ENCODE peak calls at places on chromosomes 3 and 15, in seven cellular contexts. One of them, this sample, is unnamed.
A peak's percentile ranks its signal among the peaks of the same experiment; 100 is the strongest.

GRCh38 chr15:49888341-49888693 is 230.7 kb downstream of the ATP8B4 start:
- DNase-seq in brain microvascular endothelial cell: no peak
- DNase-seq in heart left ventricle: no peak
- DNase-seq in SJCRH30: no peak
- DNase-seq in IMR-90: no peak
- DNase-seq in neural progenitor cell: no peak
- DNase-seq in cardiac muscle cell: no peak
- DNase-seq in this sample: no peak

GRCh38 chr3:110528305-110529121 is 543.1 kb upstream of the NECTIN3 start:
- DNase-seq in heart left ventricle: no peak
- DNase-seq in neural progenitor cell: no peak
- DNase-seq in SJCRH30: no peak
- DNase-seq in cardiac muscle cell: no peak
- DNase-seq in brain microvascular endothelial cell: no peak
- DNase-seq in IMR-90: peak; percentile 8
- DNase-seq in this sample: no peak

GRCh38 chr3:30720586-30721313 is 114.3 kb downstream of the TGFBR2 start:
- DNase-seq in heart left ventricle: no peak
- DNase-seq in neural progenitor cell: no peak
- DNase-seq in SJCRH30: no peak
- DNase-seq in brain microvascular endothelial cell: peak; percentile 14
- DNase-seq in IMR-90: peak; percentile 95
- DNase-seq in cardiac muscle cell: no peak
- DNase-seq in this sample: no peak

GRCh38 chr3:138373695-138374094 is 25.3 kb downstream of the MRAS start:
- DNase-seq in IMR-90: no peak
- DNase-seq in heart left ventricle: no peak
- DNase-seq in SJCRH30: no peak
- DNase-seq in brain microvascular endothelial cell: no peak
- DNase-seq in neural progenitor cell: no peak
- DNase-seq in cardiac muscle cell: no peak
- DNase-seq in this sample: no peak

GRCh38 chr3:81443948-81444347 is 317.5 kb downstream of the GBE1 start:
- DNase-seq in neural progenitor cell: no peak
- DNase-seq in SJCRH30: no peak
- DNase-seq in brain microvascular endothelial cell: peak; percentile 63
- DNase-seq in heart left ventricle: no peak
- DNase-seq in cardiac muscle cell: no peak
- DNase-seq in IMR-90: peak; percentile 21
- DNase-seq in this sample: no peak

GRCh38 chr3:176087066-176087697 is 1110.1 kb downstream of the TBL1XR1 start:
- DNase-seq in neural progenitor cell: no peak
- DNase-seq in brain microvascular endothelial cell: no peak
- DNase-seq in heart left ventricle: no peak
- DNase-seq in IMR-90: no peak
- DNase-seq in SJCRH30: no peak
- DNase-seq in cardiac muscle cell: no peak
- DNase-seq in this sample: no peak

GRCh38 chr15:84908564-84908963 is 24.1 kb downstream of the SLC28A1 start:
- DNase-seq in cardiac muscle cell: no peak
- DNase-seq in SJCRH30: no peak
- DNase-seq in IMR-90: no peak
- DNase-seq in neural progenitor cell: no peak
- DNase-seq in brain microvascular endothelial cell: no peak
- DNase-seq in heart left ventricle: no peak
- DNase-seq in this sample: no peak

GRCh38 chr15:98755138-98755537 is 106.8 kb downstream of the IGF1R start:
- DNase-seq in neural progenitor cell: no peak
- DNase-seq in SJCRH30: no peak
- DNase-seq in brain microvascular endothelial cell: no peak
- DNase-seq in heart left ventricle: no peak
- DNase-seq in IMR-90: peak; percentile 29
- DNase-seq in cardiac muscle cell: no peak
- DNase-seq in this sample: no peak

GRCh38 chr3:11045536-11045935 is 53.0 kb downstream of the SLC6A1 start:
- DNase-seq in SJCRH30: no peak
- DNase-seq in neural progenitor cell: no peak
- DNase-seq in heart left ventricle: no peak
- DNase-seq in IMR-90: no peak
- DNase-seq in brain microvascular endothelial cell: no peak
- DNase-seq in cardiac muscle cell: no peak
- DNase-seq in this sample: no peak

GRCh38 chr15:88621789-88622604 is 857 bp downstream of the AEN start:
- DNase-seq in brain microvascular endothelial cell: peak; percentile 48
- DNase-seq in heart left ventricle: no peak
- DNase-seq in cardiac muscle cell: peak; percentile 28
- DNase-seq in IMR-90: peak; percentile 67
- DNase-seq in SJCRH30: no peak
- DNase-seq in neural progenitor cell: peak; percentile 26
- DNase-seq in this sample: no peak

GRCh38 chr3:160701490-160701889 is 24.5 kb downstream of the ARL14 start:
- DNase-seq in neural progenitor cell: no peak
- DNase-seq in cardiac muscle cell: no peak
- DNase-seq in brain microvascular endothelial cell: no peak
- DNase-seq in IMR-90: no peak
- DNase-seq in SJCRH30: no peak
- DNase-seq in heart left ventricle: no peak
- DNase-seq in this sample: no peak

GRCh38 chr3:129435367-129435766 is 4.4 kb downstream of the MBD4 start:
- DNase-seq in IMR-90: no peak
- DNase-seq in heart left ventricle: no peak
- DNase-seq in SJCRH30: no peak
- DNase-seq in cardiac muscle cell: no peak
- DNase-seq in neural progenitor cell: no peak
- DNase-seq in brain microvascular endothelial cell: no peak
- DNase-seq in this sample: no peak

GRCh38 chr3:129434140-129434539 is 5.6 kb downstream of the MBD4 start:
- DNase-seq in neural progenitor cell: no peak
- DNase-seq in SJCRH30: no peak
- DNase-seq in cardiac muscle cell: no peak
- DNase-seq in heart left ventricle: no peak
- DNase-seq in brain microvascular endothelial cell: no peak
- DNase-seq in IMR-90: no peak
- DNase-seq in this sample: no peak

GRCh38 chr3:129432036-129432435 is 3.6 kb upstream of the EFCAB12 start:
- DNase-seq in neural progenitor cell: no peak
- DNase-seq in brain microvascular endothelial cell: no peak
- DNase-seq in IMR-90: no peak
- DNase-seq in cardiac muscle cell: no peak
- DNase-seq in heart left ventricle: no peak
- DNase-seq in SJCRH30: peak; percentile 24
- DNase-seq in this sample: no peak

GRCh38 chr3:129433565-129433964 is 5.1 kb upstream of the EFCAB12 start:
- DNase-seq in IMR-90: no peak
- DNase-seq in SJCRH30: no peak
- DNase-seq in brain microvascular endothelial cell: no peak
- DNase-seq in neural progenitor cell: no peak
- DNase-seq in cardiac muscle cell: no peak
- DNase-seq in heart left ventricle: no peak
- DNase-seq in this sample: no peak

DNA sequence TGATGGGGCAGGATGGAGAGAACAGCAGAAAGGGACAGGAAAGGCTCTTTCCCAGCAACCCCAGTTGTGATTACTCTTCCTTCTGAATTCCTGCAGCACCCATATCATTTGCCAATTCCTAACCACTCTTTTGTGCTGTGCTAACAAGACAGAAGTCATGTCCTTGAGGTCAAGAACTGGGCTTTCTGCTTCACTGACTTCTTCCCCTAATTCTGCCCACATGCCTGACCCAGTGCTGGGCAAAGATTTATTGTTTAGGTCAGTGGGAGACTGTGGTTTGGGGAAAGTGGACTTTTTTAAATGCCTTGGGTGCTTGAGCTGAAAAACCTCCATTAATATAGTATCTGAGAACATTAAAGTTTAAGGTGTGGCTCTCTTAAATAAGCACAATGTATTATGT is 4.2 kb upstream of the EFCAB12 start:
- DNase-seq in cardiac muscle cell: no peak
- DNase-seq in neural progenitor cell: no peak
- DNase-seq in IMR-90: no peak
- DNase-seq in heart left ventricle: no peak
- DNase-seq in brain microvascular endothelial cell: no peak
- DNase-seq in SJCRH30: no peak
- DNase-seq in this sample: no peak
- H3K36me3 ChIP-seq in cardiac muscle cell: peaks cover 41% of the 10 kb centered on the region
- H3K36me3 ChIP-seq in neural progenitor cell: peaks cover 26% of the 10 kb centered on the region
- H3K36me3 ChIP-seq in IMR-90: peaks cover 29% of the 10 kb centered on the region
- H3K36me3 ChIP-seq in heart left ventricle: peaks cover 14% of the 10 kb centered on the region
- H3K36me3 ChIP-seq in brain microvascular endothelial cell: peaks cover 21% of the 10 kb centered on the region
- H3K36me3 ChIP-seq in SJCRH30: peaks cover 69% of the 10 kb centered on the region
- H3K36me3 ChIP-seq in this sample: no peaks in the 10 kb centered on the region

GRCh38 chr3:63705092-63705645 is 52.7 kb downstream of the SNTN start:
- DNase-seq in SJCRH30: no peak
- DNase-seq in neural progenitor cell: no peak
- DNase-seq in heart left ventricle: no peak
- DNase-seq in cardiac muscle cell: no peak
- DNase-seq in IMR-90: no peak
- DNase-seq in brain microvascular endothelial cell: no peak
- DNase-seq in this sample: peak; percentile 75

GRCh38 chr3:63707731-63708130 is 55.3 kb downstream of the SNTN start:
- DNase-seq in brain microvascular endothelial cell: no peak
- DNase-seq in heart left ventricle: no peak
- DNase-seq in cardiac muscle cell: no peak
- DNase-seq in IMR-90: no peak
- DNase-seq in SJCRH30: no peak
- DNase-seq in neural progenitor cell: no peak
- DNase-seq in this sample: no peak

GRCh38 chr3:63709576-63709975 is 57.1 kb downstream of the SNTN start:
- DNase-seq in SJCRH30: no peak
- DNase-seq in heart left ventricle: no peak
- DNase-seq in neural progenitor cell: no peak
- DNase-seq in cardiac muscle cell: no peak
- DNase-seq in IMR-90: no peak
- DNase-seq in brain microvascular endothelial cell: no peak
- DNase-seq in this sample: no peak

DNA sequence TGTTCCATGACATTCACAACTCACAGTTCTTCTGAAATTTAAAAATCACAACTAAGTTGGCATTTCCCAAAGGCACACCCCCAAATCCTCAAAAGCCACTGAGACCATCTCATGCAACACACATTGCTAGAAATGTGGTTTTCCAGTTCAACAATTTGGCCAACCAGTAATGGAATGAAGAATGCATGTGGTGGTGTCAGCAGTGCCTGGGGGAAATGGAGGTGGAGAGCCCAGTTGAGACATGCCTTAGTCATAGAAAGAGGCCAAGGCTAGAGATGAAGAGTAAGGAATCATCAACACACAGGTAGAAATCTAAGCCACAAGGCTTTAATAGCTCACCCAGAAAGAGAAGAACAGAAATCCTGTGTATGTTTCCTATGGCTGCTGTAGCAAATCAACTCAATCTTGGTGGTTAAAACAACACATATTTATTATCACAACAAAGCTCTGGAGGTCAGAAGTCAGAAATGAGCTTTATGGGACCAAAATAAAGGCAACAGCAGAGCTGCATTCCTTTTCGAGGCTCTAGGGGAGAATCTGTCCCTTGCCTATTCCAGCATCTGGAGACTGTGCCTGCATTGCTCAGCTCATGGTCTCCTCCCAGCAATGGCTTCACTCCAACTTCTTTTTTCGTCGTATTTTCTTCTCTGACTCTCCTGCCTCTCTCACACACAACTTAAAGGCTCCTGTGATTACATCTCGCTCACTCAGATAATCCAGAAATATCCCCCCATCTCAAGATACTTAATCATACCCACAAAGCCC is 54.0 kb downstream of the SNTN start:
- DNase-seq in brain microvascular endothelial cell: no peak
- DNase-seq in heart left ventricle: no peak
- DNase-seq in IMR-90: no peak
- DNase-seq in cardiac muscle cell: no peak
- DNase-seq in SJCRH30: no peak
- DNase-seq in neural progenitor cell: no peak
- DNase-seq in this sample: no peak
- H3K4me3 ChIP-seq in brain microvascular endothelial cell: no peak overlapping the region
- H3K4me3 ChIP-seq in heart left ventricle: no peak overlapping the region
- H3K4me3 ChIP-seq in IMR-90: no peak overlapping the region
- H3K4me3 ChIP-seq in cardiac muscle cell: no peak overlapping the region
- H3K4me3 ChIP-seq in SJCRH30: no peak overlapping the region
- H3K4me3 ChIP-seq in neural progenitor cell: no peak overlapping the region
- H3K4me3 ChIP-seq in this sample: no peak overlapping the region

DNA sequence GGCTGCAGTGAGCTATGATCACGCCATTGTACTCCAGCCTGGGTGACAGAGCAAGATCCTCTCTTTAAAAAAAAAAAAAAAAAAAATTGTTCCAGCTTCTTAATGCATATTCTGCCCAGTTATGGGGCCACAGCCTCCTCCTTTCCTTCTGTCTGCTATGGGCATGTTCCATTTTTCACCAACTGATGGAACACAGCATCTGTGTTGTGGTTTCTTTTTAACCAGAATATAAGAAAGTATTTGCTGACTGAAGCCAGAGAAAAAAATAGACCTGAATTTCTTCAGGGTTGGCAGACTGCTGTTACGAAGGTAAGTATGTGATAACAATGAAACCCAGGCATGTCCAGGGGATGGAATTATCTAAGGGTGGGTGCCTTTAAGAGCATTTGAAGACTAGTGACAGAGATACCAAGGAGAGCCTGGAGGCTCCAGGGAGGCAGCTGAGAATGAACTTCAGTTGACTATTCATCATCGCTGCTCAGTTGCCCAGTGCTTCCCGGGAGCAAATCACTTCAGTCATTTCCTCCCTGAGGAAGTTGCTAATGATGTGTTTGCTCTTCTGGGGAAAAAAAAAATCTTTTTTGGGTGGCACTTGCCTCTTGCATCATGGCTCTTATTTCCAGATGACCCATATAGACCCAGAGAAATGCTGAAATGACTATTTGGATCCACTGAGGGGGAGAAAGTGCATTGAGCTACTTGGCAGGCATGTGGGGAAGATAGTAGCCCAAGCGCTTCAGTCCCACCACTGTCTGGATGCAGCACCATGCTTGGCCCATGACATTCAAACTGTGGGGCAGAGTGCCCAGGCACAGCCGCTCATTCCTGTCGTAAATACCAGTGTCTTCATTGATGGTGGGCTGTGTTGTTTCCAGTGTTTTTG is 14.5 kb downstream of the NCBP2 start:
- DNase-seq in IMR-90: no peak
- DNase-seq in cardiac muscle cell: no peak
- DNase-seq in brain microvascular endothelial cell: no peak
- DNase-seq in neural progenitor cell: no peak
- DNase-seq in heart left ventricle: no peak
- DNase-seq in SJCRH30: no peak
- DNase-seq in this sample: no peak
- H3K36me3 ChIP-seq in IMR-90: peaks cover 25% of the 10 kb centered on the region
- H3K36me3 ChIP-seq in cardiac muscle cell: peaks cover 33% of the 10 kb centered on the region
- H3K36me3 ChIP-seq in brain microvascular endothelial cell: peaks cover 46% of the 10 kb centered on the region
- H3K36me3 ChIP-seq in neural progenitor cell: peaks cover 6% of the 10 kb centered on the region
- H3K36me3 ChIP-seq in heart left ventricle: peaks cover 18% of the 10 kb centered on the region
- H3K36me3 ChIP-seq in SJCRH30: peaks cover 18% of the 10 kb centered on the region
- H3K36me3 ChIP-seq in this sample: peaks cover 13% of the 10 kb centered on the region

GRCh38 chr15:58546635-58547627 is 115.1 kb downstream of the LIPC start:
- DNase-seq in SJCRH30: peak; percentile 70
- DNase-seq in cardiac muscle cell: peak; percentile 11
- DNase-seq in brain microvascular endothelial cell: peak; percentile 92
- DNase-seq in neural progenitor cell: no peak
- DNase-seq in heart left ventricle: peak; percentile 70
- DNase-seq in IMR-90: peak; percentile 91
- DNase-seq in this sample: peak; percentile 50
- H3K4me3 ChIP-seq in SJCRH30: no peak overlapping the region
- H3K4me3 ChIP-seq in cardiac muscle cell: no peak overlapping the region
- H3K4me3 ChIP-seq in brain microvascular endothelial cell: no peak overlapping the region
- H3K4me3 ChIP-seq in neural progenitor cell: no peak overlapping the region
- H3K4me3 ChIP-seq in heart left ventricle: no peak overlapping the region
- H3K4me3 ChIP-seq in IMR-90: no peak overlapping the region
- H3K4me3 ChIP-seq in this sample: no peak overlapping the region

GRCh38 chr15:77475898-77476297 is 55.2 kb downstream of the HMG20A start:
- DNase-seq in brain microvascular endothelial cell: no peak
- DNase-seq in IMR-90: no peak
- DNase-seq in SJCRH30: peak; percentile 56
- DNase-seq in heart left ventricle: no peak
- DNase-seq in cardiac muscle cell: peak; percentile 47
- DNase-seq in neural progenitor cell: peak; percentile 36
- DNase-seq in this sample: no peak
- H3K36me3 ChIP-seq in brain microvascular endothelial cell: peaks cover 2% of the 10 kb centered on the region
- H3K36me3 ChIP-seq in IMR-90: peaks cover 15% of the 10 kb centered on the region
- H3K36me3 ChIP-seq in SJCRH30: peaks cover 22% of the 10 kb centered on the region
- H3K36me3 ChIP-seq in heart left ventricle: peaks cover 13% of the 10 kb centered on the region
- H3K36me3 ChIP-seq in cardiac muscle cell: peaks cover 51% of the 10 kb centered on the region
- H3K36me3 ChIP-seq in neural progenitor cell: peaks cover 18% of the 10 kb centered on the region
- H3K36me3 ChIP-seq in this sample: peaks cover 11% of the 10 kb centered on the region